ENCODE peak calls at places on chromosomes 11 and 22, in eight cellular contexts. Y is activated T-cell treated with anti-CD3 and anti-CD28 coated beads for 1 hour; O is fibroblast of villous mesenchyme; W is left ventricle myocardium inferior; E is cardiac muscle cell; K is iPS DF 6.9; X is GM23338; Q is stimulated activated CD4-positive, alpha-beta T cell treated with anti-CD3 and anti-CD28 coated beads, Interleukin-4, amount 100 ng/mL, for 48 hours. I is an unnamed sample.

GRCh38 chr11:100562102-100562501 is 125.0 kb upstream of the ARHGAP42 start:
- DNase-seq in E (peak), Q (no peak), X (no peak), W (no peak), O (peak), K (no peak), Y (no peak), I (no peak)

GRCh38 chr11:2808850-2809847 is 76.4 kb downstream of the CDKN1C start:
- DNase-seq in Y (no peak), W (peak), X (no peak), E (no peak), K (no peak), Q (no peak), O (no peak), I (no peak)

GRCh38 chr11:109945626-109946321 is 147.4 kb upstream of the ZC3H12C start:
- DNase-seq in Y (no peak), Q (no peak), E (no peak), O (no peak), X (no peak), W (no peak), K (no peak), I (no peak)

GRCh38 chr11:130477646-130478203 is 29.3 kb downstream of the ADAMTS15 start:
- DNase-seq in X (no peak), O (no peak), Q (no peak), K (no peak), Y (no peak), E (peak), W (no peak), I (no peak)

GRCh38 chr11:1874406-1875092 is 17.1 kb downstream of the PRR33 start:
- DNase-seq in O (no peak), E (no peak), K (no peak), Q (no peak), W (peak), X (no peak), Y (no peak), I (no peak)

GRCh38 chr22:23754220-23754919 is at the start of gene VPREB3:
- DNase-seq in Y (no peak), K (no peak), Q (no peak), O (no peak), X (peak), W (no peak), E (no peak), I (no peak)

GRCh38 chr11:103683581-103683980 is 352.9 kb upstream of the DDI1 start:
- DNase-seq in O (no peak), Q (no peak), E (peak), X (no peak), Y (no peak), K (no peak), W (no peak), I (no peak)

GRCh38 chr11:92168936-92169335 is 55.7 kb upstream of the FAT3 start:
- DNase-seq in Q (no peak), E (no peak), K (no peak), W (no peak), X (no peak), O (no peak), Y (no peak), I (no peak)

GRCh38 chr22:23751441-23751996 is 607 bp upstream of the ZNF70 start:
- DNase-seq in Y (no peak), W (no peak), O (no peak), X (peak), K (no peak), E (no peak), Q (no peak), I (no peak)

GRCh38 chr11:104926771-104927470 is 28.7 kb upstream of the CASP12 start:
- DNase-seq in Q (no peak), E (no peak), W (no peak), O (no peak), K (peak), X (peak), Y (no peak), I (no peak)

GRCh38 chr22:20009582-20010306 is 6.9 kb downstream of the ARVCF start:
- DNase-seq in Y (no peak), W (no peak), E (no peak), Q (no peak), O (no peak), K (no peak), X (no peak), I (no peak)

GRCh38 chr11:37916331-37916730 is 1318.3 kb upstream of the RAG2 start:
- DNase-seq in O (no peak), K (no peak), X (no peak), Y (no peak), Q (no peak), E (no peak), W (no peak), I (no peak)

GRCh38 chr22:40958329-40958728 is 7.2 kb downstream of the RBX1 start:
- DNase-seq in E (no peak), W (no peak), X (no peak), O (no peak), K (no peak), Q (no peak), Y (no peak), I (no peak)

GRCh38 chr11:72736452-72737069 is 15.6 kb downstream of the ARAP1 start:
- DNase-seq in W (peak), E (peak), X (no peak), K (no peak), O (peak), Y (peak), Q (peak), I (peak)

GRCh38 chr11:119421351-119421750 is 1.6 kb downstream of the THY1 start:
- DNase-seq in Y (no peak), K (no peak), W (no peak), Q (no peak), E (no peak), X (peak), O (peak), I (no peak)

GRCh38 chr11:38252620-38253019 is 1654.6 kb upstream of the RAG2 start:
- DNase-seq in W (no peak), K (no peak), X (no peak), Q (no peak), O (no peak), E (peak), Y (no peak), I (no peak)

GRCh38 chr11:102559839-102560238 is 29.3 kb upstream of the MMP7 start:
- DNase-seq in K (no peak), Q (no peak), O (no peak), W (no peak), X (no peak), E (no peak), Y (no peak), I (no peak)

GRCh38 chr11:35210886-35211546 is 72.0 kb downstream of the CD44 start:
- DNase-seq in Y (no peak), W (no peak), E (no peak), K (no peak), O (no peak), Q (no peak), X (no peak), I (peak)

GRCh38 chr11:68040957-68041591 is 2.2 kb downstream of the TCIRG1 start:
- DNase-seq in K (no peak), E (no peak), X (no peak), W (no peak), Q (no peak), O (no peak), Y (no peak), I (peak)

GRCh38 chr11:133911169-133911568 is 45.6 kb downstream of the IGSF9B start:
- DNase-seq in E (no peak), Y (no peak), Q (no peak), O (no peak), K (no peak), X (no peak), W (no peak), I (no peak)

GRCh38 chr11:134610116-134610910 is 198.3 kb upstream of the B3GAT1 start:
- DNase-seq in E (no peak), X (no peak), K (no peak), Q (no peak), O (no peak), Y (no peak), W (no peak), I (no peak)

GRCh38 chr11:2258501-2259465 is 11.6 kb downstream of the ASCL2 start:
- DNase-seq in K (no peak), Q (no peak), Y (no peak), O (no peak), X (no peak), E (no peak), W (no peak), I (no peak)

GRCh38 chr11:28939381-28939780 is 831.2 kb downstream of the METTL15 start:
- DNase-seq in X (no peak), O (no peak), Y (no peak), Q (no peak), K (no peak), W (no peak), E (no peak), I (no peak)

GRCh38 chr22:29152381-29153138 is 53.1 kb upstream of the EMID1 start:
- DNase-seq in O (no peak), W (peak), X (peak), Y (no peak), Q (no peak), K (no peak), E (peak), I (no peak)

GRCh38 chr22:47192651-47193437 is 430.4 kb downstream of the TBC1D22A start:
- DNase-seq in W (no peak), Q (peak), Y (no peak), E (no peak), K (no peak), X (no peak), O (no peak), I (no peak)

GRCh38 chr11:33116535-33116934 is 44.7 kb downstream of the CSTF3 start:
- DNase-seq in Q (no peak), W (no peak), E (no peak), K (no peak), X (no peak), Y (no peak), O (no peak), I (no peak)

GRCh38 chr11:1218256-1218787 is 4.5 kb upstream of the MUC5B start:
- DNase-seq in O (no peak), Q (no peak), K (no peak), W (no peak), X (no peak), Y (no peak), E (no peak), I (no peak)

GRCh38 chr11:74639533-74639932 is 47.2 kb downstream of the POLD3 start:
- DNase-seq in W (no peak), X (no peak), K (no peak), Y (no peak), Q (no peak), E (peak), O (no peak), I (no peak)

GRCh38 chr11:134562176-134562575 is 150.1 kb upstream of the B3GAT1 start:
- DNase-seq in O (no peak), K (no peak), W (no peak), Q (no peak), Y (no peak), X (no peak), E (no peak), I (no peak)

GRCh38 chr22:29700206-29700948 is 19.4 kb upstream of the CABP7 start:
- DNase-seq in E (no peak), Q (no peak), O (no peak), Y (no peak), K (no peak), W (no peak), X (no peak), I (no peak)

GRCh38 chr11:88629496-88629895 is 292.0 kb upstream of the CTSC start:
- DNase-seq in K (no peak), O (no peak), Y (no peak), X (no peak), E (no peak), W (no peak), Q (no peak), I (no peak)

GRCh38 chr22:28560005-28560742 is 119.5 kb downstream of the TTC28 start:
- DNase-seq in X (no peak), Q (no peak), E (peak), Y (no peak), K (no peak), O (peak), W (no peak), I (no peak)

GRCh38 chr22:46355369-46355995 is 20.0 kb downstream of the TRMU start:
- DNase-seq in X (peak), O (peak), K (no peak), E (peak), W (peak), Q (peak), Y (peak), I (no peak)

GRCh38 chr11:87445002-87445401 is 407.3 kb downstream of the TMEM135 start:
- DNase-seq in K (no peak), W (no peak), Q (no peak), X (no peak), E (no peak), Y (no peak), O (no peak), I (no peak)

GRCh38 chr22:20566420-20567260 is 59.2 kb downstream of the MED15 start:
- DNase-seq in K (no peak), E (peak), Y (peak), Q (no peak), O (peak), W (peak), X (no peak), I (no peak)

GRCh38 chr22:19066531-19067271 is 55.5 kb downstream of the DGCR2 start:
- DNase-seq in Y (no peak), E (peak), X (no peak), K (no peak), W (no peak), Q (no peak), O (peak), I (no peak)